ENCODE peak calls at places on chromosomes 11 and 22, in four cellular contexts. Q, P, X and F are unnamed samples.
A peak's percentile ranks its signal among the peaks of the same experiment; 100 is the strongest.

GRCh38 chr22:32331918-32332725 is 25.5 kb upstream of the RFPL3 start:
- DNase-seq in P (peak; percentile 65), X (no peak), Q (no peak), F (no peak)

GRCh38 chr11:11574373-11574772 is 47.4 kb downstream of the GALNT18 start:
- DNase-seq in Q (no peak), X (no peak), P (peak; percentile 1), F (no peak)

GRCh38 chr11:1745701-1746320 is 4.6 kb downstream of the IFITM10 start:
- DNase-seq in Q (no peak), P (no peak), X (no peak), F (no peak)

GRCh38 chr22:42994917-42995562 is 19.9 kb downstream of the PACSIN2 start:
- DNase-seq in Q (no peak), X (no peak), P (no peak), F (peak; percentile 17)

GRCh38 chr11:44562836-44563460 is 2.5 kb upstream of the CD82 start:
- DNase-seq in P (no peak), X (no peak), Q (no peak), F (peak; percentile 56)

GRCh38 chr11:1226981-1227550 is 4.2 kb downstream of the MUC5B start:
- DNase-seq in P (peak; percentile 82), Q (no peak), X (no peak), F (no peak)

GRCh38 chr11:131579932-131580387 is 209.5 kb downstream of the NTM start:
- DNase-seq in X (peak; percentile 7), Q (no peak), P (no peak), F (no peak)

GRCh38 chr22:34283844-34284243 is 363.6 kb upstream of the LARGE1 start:
- DNase-seq in P (no peak), X (no peak), Q (no peak), F (no peak)

GRCh38 chr11:36306888-36307287 is 10.8 kb downstream of the PRR5L start:
- DNase-seq in Q (no peak), X (no peak), P (no peak), F (peak; percentile 17)

GRCh38 chr11:58442136-58442535 is at the start of gene OR5B12:
- DNase-seq in X (no peak), P (no peak), Q (no peak), F (no peak)

GRCh38 chr22:32333141-32333768 is 24.4 kb upstream of the RFPL3 start:
- DNase-seq in P (peak; percentile 59), Q (no peak), X (no peak), F (no peak)

GRCh38 chr22:19658967-19659804 is 55.1 kb upstream of the SEPTIN5 start:
- DNase-seq in P (peak; percentile 71), X (no peak), Q (no peak), F (no peak)

GRCh38 chr11:76139317-76139716 is 67.0 kb downstream of the WNT11 start:
- DNase-seq in X (no peak), Q (no peak), P (no peak), F (no peak)

GRCh38 chr11:56714206-56714605 is 15.3 kb downstream of the OR9G1 start:
- DNase-seq in P (no peak), X (no peak), Q (no peak), F (no peak)

GRCh38 chr11:34680918-34681554 is 60.1 kb downstream of the EHF start:
- DNase-seq in Q (no peak), P (no peak), X (peak; percentile 16), F (no peak)

GRCh38 chr11:3136542-3137455 is 28.3 kb downstream of the OSBPL5 start:
- DNase-seq in X (no peak), P (peak; percentile 83), Q (no peak), F (no peak)

GRCh38 chr11:68685656-68686380 is 1.5 kb downstream of the GAL start:
- DNase-seq in P (no peak), Q (no peak), X (no peak), F (no peak)

GRCh38 chr11:45045692-45046471 is 95.2 kb upstream of the TP53I11 start:
- DNase-seq in Q (no peak), X (peak; percentile 69), P (peak; percentile 95), F (no peak)

GRCh38 chr22:32584650-32585049 is 110.0 kb downstream of the FBXO7 start:
- DNase-seq in P (peak; percentile 36), X (no peak), Q (no peak), F (no peak)

GRCh38 chr22:19855504-19856409 is 1.1 kb upstream of the GNB1L start:
- DNase-seq in Q (no peak), X (no peak), P (peak; percentile 91), F (peak; percentile 82)

GRCh38 chr11:123616505-123617198 is 37.8 kb downstream of the SCN3B start:
- DNase-seq in Q (no peak), X (no peak), P (no peak), F (no peak)

GRCh38 chr22:39997939-39998726 is 3.4 kb downstream of the FAM83F start:
- DNase-seq in P (no peak), Q (no peak), X (peak; percentile 61), F (peak; percentile 29)

GRCh38 chr11:37313266-37313665 is 715.2 kb upstream of the RAG2 start:
- DNase-seq in X (no peak), P (no peak), Q (no peak), F (no peak)

GRCh38 chr22:48704335-48704734 is 1123.3 kb downstream of the BRD1 start:
- DNase-seq in X (no peak), P (no peak), Q (no peak), F (no peak)

GRCh38 chr22:50184004-50184461 is 1.7 kb upstream of the TRABD start:
- DNase-seq in X (peak; percentile 59), Q (no peak), P (peak; percentile 94), F (no peak)
- TF ChIP-seq POLR2A in X (no peak), Q (no peak), P (no peak), F (no peak)

DNA sequence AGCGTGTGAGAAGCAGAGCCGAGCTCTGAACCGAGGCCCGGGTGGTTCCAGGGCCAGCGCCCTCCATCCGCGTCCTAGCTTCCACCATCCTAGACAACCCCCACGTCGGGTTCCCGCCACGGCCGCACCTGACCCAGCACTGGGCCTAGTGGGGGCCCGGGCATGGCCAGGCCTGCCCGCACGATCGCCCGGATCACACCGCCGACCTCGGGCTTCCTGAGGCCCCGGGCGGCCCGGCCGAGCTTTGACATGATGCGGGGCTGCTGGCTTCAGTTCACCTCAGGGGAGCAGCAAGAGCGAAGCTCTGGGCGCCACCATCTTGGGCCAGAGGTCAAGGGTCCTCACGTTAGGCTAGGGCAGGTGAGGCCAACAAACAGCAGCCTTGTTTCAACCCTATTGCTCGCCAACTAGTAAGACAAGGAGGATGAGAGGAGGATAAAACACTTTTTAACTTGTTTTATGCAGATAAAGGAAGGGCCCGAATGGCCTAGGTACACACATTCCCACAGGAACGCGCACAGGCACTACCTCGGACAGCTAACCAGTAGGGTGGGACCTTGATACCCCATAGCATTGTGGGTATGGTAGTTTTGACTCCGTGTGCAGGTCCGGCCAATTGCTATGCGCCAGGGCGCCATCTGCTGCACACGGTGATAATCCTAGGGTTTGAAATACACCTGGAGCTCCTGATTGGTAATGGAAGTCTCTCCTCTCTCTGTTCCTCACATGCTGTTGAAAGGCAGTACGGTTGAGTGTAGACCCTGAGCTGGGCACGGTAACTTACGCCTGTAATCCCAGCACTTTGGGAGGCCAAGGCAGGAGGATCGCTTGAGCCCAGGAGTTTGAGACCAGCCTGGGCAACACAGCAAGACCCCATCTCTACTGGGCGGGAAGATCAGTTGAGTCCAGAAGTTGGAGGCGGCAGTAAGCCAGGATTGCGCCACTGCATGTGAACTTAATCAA is at the start of gene MRPL11:
- DNase-seq in Q (peak; percentile 42), X (peak; percentile 96), P (peak; percentile 94), F (peak; percentile 93)
- TF ChIP-seq POLR2A in Q (no peak), X (peak; percentile 36), P (no peak), F (peak; percentile 61)

GRCh38 chr11:62888406-62888805 is 7.7 kb downstream of the SLC3A2 start:
- DNase-seq in Q (no peak), P (no peak), X (no peak), F (no peak)

GRCh38 chr11:62885137-62885536 is 4.4 kb downstream of the SLC3A2 start:
- DNase-seq in P (no peak), X (no peak), Q (no peak), F (no peak)

GRCh38 chr11:62892077-62892922 is 11.6 kb downstream of the SLC3A2 start:
- DNase-seq in X (no peak), P (no peak), Q (no peak), F (peak; percentile 53)

GRCh38 chr11:62889126-62889483 is 8.4 kb downstream of the SLC3A2 start:
- DNase-seq in X (no peak), Q (no peak), P (no peak), F (no peak)

DNA sequence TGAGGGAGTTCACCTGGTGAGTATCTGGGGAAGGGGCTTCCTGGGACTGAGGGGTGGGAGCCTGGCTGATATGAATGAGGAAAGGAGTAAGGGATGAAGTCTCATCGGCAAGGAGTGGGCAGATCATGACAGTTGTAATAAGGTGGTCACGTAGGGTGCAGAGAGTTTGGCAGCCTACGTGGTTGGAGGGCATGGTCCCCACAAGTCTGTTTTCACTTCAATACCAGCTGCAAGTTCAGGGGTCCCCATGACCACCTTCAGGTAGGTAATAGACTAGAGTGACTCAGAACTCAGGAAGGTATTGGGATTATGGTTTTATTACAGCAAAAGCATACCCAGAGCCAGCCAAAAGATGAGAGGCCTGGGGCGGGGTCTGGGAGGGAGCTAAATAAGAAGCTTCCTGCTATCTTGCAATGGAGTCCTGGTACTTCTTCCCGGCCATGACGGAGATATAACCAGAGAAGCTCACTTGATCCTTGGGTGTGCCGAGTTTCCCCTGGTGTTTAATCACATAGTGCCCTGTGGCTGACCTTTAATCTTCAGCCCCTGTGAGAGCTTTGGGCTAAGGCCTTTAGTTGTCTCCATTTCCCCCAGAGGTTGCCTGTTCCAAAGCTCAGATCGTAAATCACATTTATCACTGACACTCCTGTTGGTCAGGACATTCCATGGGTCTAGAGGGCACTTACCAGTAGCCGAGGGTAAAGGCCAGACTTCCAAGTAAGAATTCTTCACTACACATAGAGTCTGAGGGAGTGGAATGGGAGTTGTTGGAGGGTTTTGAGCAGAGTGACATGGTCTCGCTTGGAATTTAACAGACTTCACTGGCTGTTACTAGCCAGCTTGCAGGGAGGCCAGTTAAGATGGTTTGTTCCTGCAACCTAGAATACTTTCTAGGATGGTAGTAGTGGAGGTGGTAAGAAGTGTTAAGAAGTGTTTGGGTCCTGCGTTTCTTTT is 9.1 kb downstream of the SLC3A2 start:
- DNase-seq in P (no peak), Q (no peak), X (no peak), F (peak; percentile 53)
- TF ChIP-seq POLR2A in P (no peak), Q (no peak), X (no peak), F (peak; percentile 82)

GRCh38 chr11:78339483-78339882 is 78.1 kb downstream of the GAB2 start:
- DNase-seq in P (no peak), Q (no peak), X (no peak), F (no peak)

GRCh38 chr11:78334109-78334508 is 83.5 kb downstream of the GAB2 start:
- DNase-seq in P (no peak), Q (no peak), X (no peak), F (no peak)

GRCh38 chr11:78338138-78338537 is 79.5 kb downstream of the GAB2 start:
- DNase-seq in Q (no peak), X (no peak), P (no peak), F (no peak)

GRCh38 chr11:78337554-78337924 is 80.1 kb downstream of the GAB2 start:
- DNase-seq in P (no peak), Q (no peak), X (no peak), F (no peak)

GRCh38 chr11:78336877-78337553 is 80.6 kb downstream of the GAB2 start:
- DNase-seq in Q (no peak), P (no peak), X (no peak), F (no peak)
- TF ChIP-seq POLR2A in Q (no peak), P (no peak), X (no peak), F (no peak)